ENCODE peak calls at places on chromosomes 7 and 10, in ten cellular contexts. J, R, K, D, U, H, V, M, O and N are unnamed samples.

GRCh38 chr7:157873664-157874063 is 536.9 kb downstream of the DNAJB6 start:
- DNase-seq in V (no peak), D (no peak), M (no peak), U (no peak), H (no peak), J (no peak), K (no peak), O (no peak), R (no peak), N (no peak)

GRCh38 chr7:76372984-76373833 is 14.4 kb upstream of the YWHAG start:
- DNase-seq in O (no peak), K (peak), V (no peak), R (peak), D (no peak), H (no peak), M (no peak), J (no peak), U (no peak), N (no peak)

GRCh38 chr7:7595451-7595850 is 28.8 kb downstream of the MIOS start:
- DNase-seq in J (peak), U (no peak), H (no peak), V (no peak), D (no peak), M (no peak), R (peak), K (no peak), O (no peak), N (no peak)

GRCh38 chr7:2208712-2209111 is 24.0 kb downstream of the MAD1L1 start:
- DNase-seq in R (no peak), U (no peak), D (no peak), M (no peak), K (peak), V (no peak), H (no peak), J (no peak), O (no peak), N (no peak)

GRCh38 chr10:74967850-74968620 is 141.6 kb downstream of the KAT6B start:
- DNase-seq in D (no peak), M (no peak), O (no peak), J (no peak), V (no peak), R (peak), K (no peak), U (no peak), H (no peak), N (no peak)

GRCh38 chr10:60487543-60487942 is 97.9 kb upstream of the ANK3 start:
- DNase-seq in H (no peak), R (no peak), M (no peak), V (no peak), D (no peak), O (no peak), K (no peak), U (no peak), J (no peak), N (no peak)

GRCh38 chr7:116356979-116357378 is 142.6 kb upstream of the CAV2 start:
- DNase-seq in M (no peak), J (no peak), O (no peak), H (no peak), D (no peak), K (no peak), R (peak), V (no peak), U (no peak), N (no peak)

GRCh38 chr7:130022115-130022514 is 29.1 kb downstream of the ZC3HC1 start:
- DNase-seq in J (no peak), R (no peak), O (no peak), U (no peak), H (no peak), V (no peak), D (no peak), M (no peak), K (no peak), N (no peak)

GRCh38 chr10:110915035-110915434 is 3.9 kb downstream of the BBIP1 start:
- DNase-seq in U (no peak), H (no peak), M (no peak), R (no peak), O (no peak), D (no peak), J (no peak), V (no peak), K (no peak), N (no peak)

GRCh38 chr10:43885252-43885651 is 236.6 kb upstream of the ZNF32 start:
- DNase-seq in D (no peak), J (no peak), R (no peak), K (no peak), H (no peak), V (no peak), M (no peak), U (no peak), O (no peak), N (no peak)

GRCh38 chr7:32869716-32870115 is 21.8 kb downstream of the KBTBD2 start:
- DNase-seq in R (no peak), V (no peak), O (no peak), M (no peak), U (no peak), D (no peak), K (no peak), H (no peak), J (no peak), N (no peak)

GRCh38 chr10:93542358-93542791 is 24.1 kb upstream of the FFAR4 start:
- DNase-seq in M (peak), K (no peak), R (peak), J (no peak), D (no peak), H (no peak), U (no peak), O (no peak), V (peak), N (no peak)

GRCh38 chr10:35765039-35765662 is 123.1 kb upstream of the FZD8 start:
- DNase-seq in D (no peak), J (no peak), O (no peak), V (peak), K (peak), U (no peak), R (no peak), M (peak), H (no peak), N (no peak)

GRCh38 chr7:29146888-29147609 is 712 bp upstream of the CPVL start:
- DNase-seq in R (no peak), D (peak), K (no peak), V (peak), M (peak), J (peak), O (no peak), U (no peak), H (no peak), N (no peak)

GRCh38 chr10:130992802-130993523 is 318.6 kb downstream of the TCERG1L start:
- DNase-seq in H (no peak), R (no peak), V (no peak), K (no peak), D (no peak), J (no peak), U (no peak), M (no peak), O (no peak), N (no peak)

GRCh38 chr7:69903410-69903809 is 305.1 kb downstream of the AUTS2 start:
- DNase-seq in O (no peak), J (no peak), U (no peak), K (no peak), M (no peak), H (no peak), D (no peak), V (no peak), R (no peak), N (no peak)

GRCh38 chr7:3294432-3295100 is 6.5 kb upstream of the SDK1 start:
- DNase-seq in D (no peak), R (no peak), H (no peak), M (peak), U (no peak), V (peak), K (no peak), O (no peak), J (no peak), N (no peak)

GRCh38 chr7:48938539-48938938 is 14.2 kb downstream of the CDC14C start:
- DNase-seq in V (no peak), U (no peak), J (no peak), K (no peak), O (no peak), R (no peak), H (no peak), M (no peak), D (no peak), N (no peak)

GRCh38 chr7:28483868-28484267 is 71.5 kb downstream of the CREB5 start:
- DNase-seq in R (no peak), K (no peak), H (no peak), D (no peak), O (no peak), J (no peak), V (no peak), M (no peak), U (no peak), N (no peak)

GRCh38 chr10:60003709-60004191 is 97.4 kb upstream of the CCDC6 start:
- DNase-seq in R (no peak), U (no peak), V (no peak), M (no peak), K (no peak), J (no peak), H (no peak), D (no peak), O (peak), N (no peak)

GRCh38 chr7:18356195-18356645 is 139.3 kb upstream of the HDAC9 start:
- DNase-seq in V (no peak), J (peak), R (peak), M (no peak), D (no peak), O (no peak), H (no peak), U (no peak), K (no peak), N (no peak)

GRCh38 chr7:2939193-2939885 is 95.2 kb upstream of the GNA12 start:
- DNase-seq in M (no peak), D (peak), K (peak), J (no peak), O (no peak), R (no peak), H (no peak), U (peak), V (no peak), N (no peak)

GRCh38 chr7:157916946-157917670 is 580.3 kb downstream of the DNAJB6 start:
- DNase-seq in R (no peak), O (no peak), K (no peak), V (no peak), H (no peak), U (no peak), D (no peak), J (no peak), M (no peak), N (no peak)

GRCh38 chr10:103659674-103660363 is 166.3 kb downstream of the NEURL1 start:
- DNase-seq in D (peak), J (no peak), R (peak), O (no peak), V (peak), M (peak), H (peak), K (peak), U (no peak), N (peak)

GRCh38 chr10:89440262-89440661 is 25.9 kb downstream of the IFIT5 start:
- DNase-seq in M (no peak), V (no peak), U (no peak), K (no peak), D (no peak), O (no peak), H (no peak), R (no peak), J (no peak), N (no peak)

GRCh38 chr7:30240401-30240800 is 44.0 kb upstream of the ZNRF2 start:
- DNase-seq in R (no peak), J (no peak), U (no peak), H (no peak), V (no peak), K (no peak), D (no peak), O (no peak), M (no peak), N (no peak)

GRCh38 chr10:5070648-5071410 is 23.4 kb upstream of the AKR1C3 start:
- DNase-seq in J (no peak), M (no peak), D (no peak), R (no peak), O (no peak), H (no peak), K (no peak), V (no peak), U (no peak), N (no peak)

GRCh38 chr10:5076615-5077014 is 17.6 kb upstream of the AKR1C3 start:
- DNase-seq in U (no peak), K (no peak), D (no peak), H (no peak), V (no peak), R (no peak), M (no peak), J (no peak), O (no peak), N (no peak)

GRCh38 chr10:5068274-5069017 is 25.8 kb upstream of the AKR1C3 start:
- DNase-seq in V (no peak), K (no peak), R (no peak), J (no peak), H (no peak), O (no peak), M (no peak), U (no peak), D (no peak), N (no peak)

GRCh38 chr10:5073659-5074058 is 20.6 kb upstream of the AKR1C3 start:
- DNase-seq in K (no peak), U (no peak), H (no peak), J (no peak), D (no peak), V (no peak), M (no peak), R (no peak), O (no peak), N (no peak)

DNA sequence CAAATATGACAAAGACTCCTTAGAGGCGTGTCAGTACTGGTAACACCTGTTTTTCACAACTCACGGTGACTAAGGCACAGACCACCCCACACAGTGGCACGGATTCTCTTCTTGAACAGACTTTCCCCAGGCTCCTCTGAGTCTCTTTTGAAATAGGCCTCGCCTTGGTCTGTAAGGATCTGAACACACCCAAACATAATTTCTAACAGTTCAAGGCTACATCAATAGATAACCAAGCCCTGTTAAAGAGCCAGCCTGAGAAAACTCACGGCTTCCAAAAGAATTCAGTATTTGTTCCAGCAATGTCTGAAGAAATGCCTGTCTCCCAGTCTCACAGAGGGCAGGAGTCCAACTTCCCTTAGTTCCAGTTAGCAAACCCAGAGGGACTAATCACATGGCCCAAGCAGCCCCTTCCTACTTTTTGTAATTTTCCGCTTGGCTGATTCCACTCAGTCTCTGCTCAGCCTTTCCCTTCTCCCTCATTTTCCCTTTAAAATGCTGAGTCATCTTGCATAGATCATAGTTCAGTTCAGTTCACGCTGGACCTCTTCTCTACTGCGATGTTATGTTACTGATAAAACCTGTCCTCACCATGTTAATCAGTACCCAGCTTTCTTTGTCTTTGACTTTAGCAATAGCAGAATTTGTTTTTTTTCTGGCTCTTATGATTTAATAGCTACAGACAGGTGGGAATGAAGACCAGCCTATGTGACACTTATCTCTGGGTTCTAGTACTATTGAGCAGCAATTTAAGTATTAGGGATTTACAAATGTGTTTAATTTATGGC is 22.6 kb upstream of the AKR1C3 start:
- DNase-seq in M (peak), J (no peak), U (no peak), V (peak), O (no peak), K (no peak), D (peak), R (peak), H (no peak), N (no peak)
- TF ChIP-seq POLR2AphosphoS5 in M (peak), J (no peak), U (peak), V (peak), O (no peak), K (no peak), D (no peak), R (no peak), H (no peak), N (no peak)

DNA sequence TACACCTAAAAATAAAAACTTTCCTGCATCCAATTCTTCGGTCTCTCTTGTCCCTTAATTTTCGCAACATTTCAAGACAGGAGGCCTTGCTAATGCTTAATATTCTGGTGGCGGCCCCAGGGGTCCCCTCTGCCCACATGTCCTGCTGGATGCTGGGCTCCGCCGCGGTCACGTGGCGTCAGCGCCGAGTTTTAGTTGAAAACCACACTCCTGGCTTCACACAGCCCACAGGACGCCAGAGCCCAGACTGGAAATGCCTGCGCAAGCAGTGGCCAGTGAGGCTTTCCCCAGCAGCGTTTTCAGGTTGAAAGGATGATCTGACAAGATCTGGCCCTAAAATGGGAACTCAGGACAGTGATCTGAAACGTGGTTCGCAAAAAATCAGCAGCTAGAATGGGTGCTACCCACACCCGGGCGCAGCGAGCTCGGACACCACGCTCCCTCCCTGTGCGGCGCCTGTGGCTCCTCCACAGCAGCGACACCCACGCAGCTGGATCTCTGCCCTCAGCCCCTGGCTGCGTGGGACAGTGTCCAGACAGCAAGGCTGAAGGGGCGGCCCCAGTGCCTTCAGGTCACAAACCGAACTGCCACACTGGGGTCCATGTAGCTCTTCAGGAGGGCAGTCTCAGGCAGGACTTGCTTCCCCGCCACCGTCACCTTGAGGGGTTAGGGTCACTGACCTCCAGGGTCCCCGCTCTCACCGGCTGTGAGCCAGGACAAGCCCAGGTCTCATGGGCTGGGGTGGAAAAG is 11.6 kb upstream of the CYREN start:
- DNase-seq in U (no peak), J (no peak), V (peak), R (no peak), H (no peak), O (no peak), D (no peak), K (peak), M (no peak), N (no peak)
- TF ChIP-seq POLR2A in U (no peak), J (no peak), V (no peak), R (no peak), H (no peak), O (no peak), D (no peak), K (no peak), M (no peak), N (no peak)

DNA sequence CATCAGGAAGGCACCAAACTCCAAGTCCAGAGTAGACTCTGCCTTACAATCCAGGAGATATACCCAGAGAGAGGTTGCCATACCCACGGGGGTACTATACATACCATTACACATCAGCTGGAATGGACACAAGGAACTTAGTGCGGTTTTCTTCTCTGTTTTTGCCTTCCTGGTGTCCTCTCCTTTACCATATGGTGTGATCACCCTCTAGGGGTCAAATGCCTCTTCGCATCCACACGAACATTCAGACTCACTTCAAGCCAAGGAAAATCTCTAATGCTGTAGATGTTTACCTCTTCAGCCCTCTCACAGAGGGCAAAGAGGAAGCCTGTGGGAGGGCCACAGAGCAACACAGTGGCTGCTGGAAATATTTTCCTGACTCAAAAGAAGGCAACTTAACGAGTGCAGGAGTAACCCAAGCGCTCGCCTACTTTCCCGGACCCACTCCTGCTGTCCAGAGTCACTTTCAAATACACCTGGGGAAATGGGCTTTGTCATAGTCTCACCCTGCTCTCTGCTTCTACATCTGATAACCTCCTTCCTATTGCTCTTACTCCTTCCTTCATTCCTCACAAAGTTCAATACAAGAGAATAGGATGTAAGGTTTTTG is 220.7 kb downstream of the C7orf25 start:
- DNase-seq in M (peak), D (no peak), R (peak), V (no peak), O (no peak), K (no peak), J (peak), H (no peak), U (no peak), N (no peak)
- TF ChIP-seq POLR2AphosphoS5 in M (no peak), D (peak), R (no peak), V (no peak), O (no peak), K (no peak), J (no peak), H (no peak), U (no peak), N (no peak)

GRCh38 chr7:46930336-46930735 is 651.6 kb downstream of the TNS3 start:
- DNase-seq in V (no peak), R (peak), M (no peak), D (no peak), U (no peak), H (no peak), K (no peak), O (no peak), J (no peak), N (no peak)
- TF ChIP-seq POLR2A in V (no peak), R (no peak), M (no peak), D (no peak), U (no peak), H (no peak), K (no peak), O (no peak), J (no peak), N (no peak)